ENCODE peak calls at places on chromosomes 1 and 21, in eight cellular contexts. J is heart right ventricle; R is islet precursor cell; I is body of pancreas; D is foreskin fibroblast; Z is stimulated activated CD4-positive, alpha-beta T cell treated with anti-CD3 and anti-CD28 coated beads, Interleukin-2, amount 100 ng/mL, for 24 hours; C is NCI-H1436; U is stimulated activated CD8-positive, alpha-beta memory T cell treated with anti-CD3 and anti-CD28 coated beads, Interleukin-4, amount 100 ng/mL, for 1 hour. P is an unnamed sample.

GRCh38 chr1:48776400-48777218 is at the start of gene BEND5:
- DNase-seq in J (peak; percentile 59), R (peak; percentile 74), I (peak; percentile 63), D (no peak), Z (peak; percentile 57), C (peak; percentile 89), U (peak; percentile 24), P (peak; percentile 30)

GRCh38 chr21:25961042-25961441 is 209.5 kb downstream of the APP start:
- DNase-seq in J (no peak), R (peak; percentile 68), I (no peak), D (no peak), Z (no peak), C (no peak), U (no peak), P (peak; percentile 58)

GRCh38 chr1:26288311-26288941 is 8.5 kb downstream of the SH3BGRL3 start:
- DNase-seq in J (no peak), R (no peak), I (no peak), D (no peak), Z (peak; percentile 74), C (no peak), U (peak; percentile 39), P (no peak)

GRCh38 chr21:42834730-42835191 is 44.6 kb downstream of the WDR4 start:
- DNase-seq in J (no peak), R (no peak), I (no peak), D (no peak), Z (no peak), C (no peak), U (no peak), P (no peak)

GRCh38 chr1:111576547-111576946 is 43.0 kb upstream of the RAP1A start:
- DNase-seq in J (no peak), R (no peak), I (peak; percentile 73), D (no peak), Z (no peak), C (no peak), U (no peak), P (no peak)

GRCh38 chr1:184743062-184743756 is 11.4 kb downstream of the EDEM3 start:
- DNase-seq in J (no peak), R (no peak), I (no peak), D (no peak), Z (no peak), C (no peak), U (no peak), P (no peak)

GRCh38 chr1:31645274-31645568 is 545 bp upstream of the PEF1 start:
- DNase-seq in J (no peak), R (no peak), I (no peak), D (no peak), Z (no peak), C (no peak), U (no peak), P (no peak)

GRCh38 chr1:25057188-25057587 is 127.1 kb upstream of the RUNX3 start:
- DNase-seq in J (no peak), R (no peak), I (no peak), D (no peak), Z (no peak), C (no peak), U (no peak), P (peak; percentile 39)

GRCh38 chr1:208078752-208079151 is 165.4 kb downstream of the PLXNA2 start:
- DNase-seq in J (no peak), R (no peak), I (no peak), D (no peak), Z (no peak), C (no peak), U (no peak), P (no peak)

GRCh38 chr1:8671313-8671917 is 146.0 kb downstream of the RERE start:
- DNase-seq in J (peak; percentile 69), R (no peak), I (peak; percentile 56), D (peak; percentile 73), Z (no peak), C (peak; percentile 26), U (no peak), P (peak; percentile 27)

GRCh38 chr1:164223378-164223777 is 335.6 kb upstream of the PBX1 start:
- DNase-seq in J (no peak), R (no peak), I (no peak), D (no peak), Z (no peak), C (peak; percentile 1), U (no peak), P (no peak)

GRCh38 chr1:36207339-36207738 is 16.9 kb upstream of the THRAP3 start:
- DNase-seq in J (peak; percentile 53), R (peak; percentile 60), I (peak; percentile 89), D (peak; percentile 23), Z (no peak), C (no peak), U (no peak), P (peak; percentile 85)

GRCh38 chr1:23224721-23225648 is 7.7 kb upstream of the HTR1D start:
- DNase-seq in J (peak; percentile 42), R (peak; percentile 59), I (no peak), D (peak; percentile 40), Z (no peak), C (no peak), U (no peak), P (no peak)

GRCh38 chr1:68438310-68438709 is 11.4 kb downstream of the RPE65 start:
- DNase-seq in J (no peak), R (no peak), I (no peak), D (no peak), Z (no peak), C (no peak), U (no peak), P (no peak)

GRCh38 chr21:32562915-32563314 is 22.4 kb downstream of the TCP10L start:
- DNase-seq in J (no peak), R (no peak), I (no peak), D (no peak), Z (no peak), C (no peak), U (no peak), P (no peak)

GRCh38 chr1:162905759-162906158 is 44.8 kb upstream of the CCDC190 start:
- DNase-seq in J (no peak), R (no peak), I (no peak), D (peak; percentile 71), Z (no peak), C (peak; percentile 15), U (no peak), P (no peak)

GRCh38 chr1:42096565-42096964 is 56.6 kb upstream of the GUCA2B start:
- DNase-seq in J (no peak), R (no peak), I (no peak), D (no peak), Z (no peak), C (no peak), U (no peak), P (no peak)

GRCh38 chr1:177440821-177441220 is 270.1 kb downstream of the BRINP2 start:
- DNase-seq in J (no peak), R (no peak), I (no peak), D (no peak), Z (no peak), C (no peak), U (no peak), P (no peak)

GRCh38 chr1:119603695-119604094 is 44.4 kb downstream of the ZNF697 start:
- DNase-seq in J (no peak), R (no peak), I (no peak), D (no peak), Z (no peak), C (no peak), U (no peak), P (no peak)

GRCh38 chr1:91529856-91530255 is 29.2 kb downstream of the CDC7 start:
- DNase-seq in J (no peak), R (no peak), I (no peak), D (no peak), Z (no peak), C (no peak), U (no peak), P (no peak)

GRCh38 chr1:23544444-23545389 is 13.7 kb upstream of the E2F2 start:
- DNase-seq in J (peak; percentile 79), R (peak; percentile 90), I (peak; percentile 85), D (peak; percentile 62), Z (peak; percentile 80), C (peak; percentile 71), U (peak; percentile 55), P (peak; percentile 82)

GRCh38 chr1:39394598-39394997 is 96.8 kb upstream of the BMP8A start:
- DNase-seq in J (no peak), R (no peak), I (peak; percentile 53), D (no peak), Z (no peak), C (peak; percentile 7), U (no peak), P (no peak)

GRCh38 chr1:44505210-44505993 is 100.3 kb downstream of the RNF220 start:
- DNase-seq in J (no peak), R (no peak), I (no peak), D (no peak), Z (no peak), C (no peak), U (no peak), P (peak; percentile 59)

GRCh38 chr1:85612704-85613361 is 32.3 kb downstream of the CCN1 start:
- DNase-seq in J (peak; percentile 13), R (peak; percentile 89), I (peak; percentile 36), D (peak; percentile 88), Z (no peak), C (no peak), U (no peak), P (peak; percentile 75)

GRCh38 chr1:12341667-12342066 is 111.8 kb downstream of the VPS13D start:
- DNase-seq in J (no peak), R (no peak), I (no peak), D (no peak), Z (peak; percentile 7), C (no peak), U (no peak), P (no peak)

GRCh38 chr1:177354247-177354646 is 183.5 kb downstream of the BRINP2 start:
- DNase-seq in J (no peak), R (no peak), I (no peak), D (no peak), Z (no peak), C (no peak), U (no peak), P (no peak)

GRCh38 chr1:26340047-26340481 is 13.9 kb downstream of the CRYBG2 start:
- DNase-seq in J (no peak), R (no peak), I (no peak), D (no peak), Z (no peak), C (no peak), U (no peak), P (no peak)

GRCh38 chr1:47441450-47442106 is 3.7 kb downstream of the FOXD2 start:
- DNase-seq in J (no peak), R (no peak), I (no peak), D (no peak), Z (no peak), C (no peak), U (no peak), P (no peak)

GRCh38 chr1:36199934-36200741 is 24.1 kb upstream of the THRAP3 start:
- DNase-seq in J (no peak), R (no peak), I (peak; percentile 80), D (no peak), Z (no peak), C (no peak), U (no peak), P (no peak)

GRCh38 chr1:66752000-66752592 is at the start of gene DYNLT5:
- DNase-seq in J (peak; percentile 74), R (peak; percentile 88), I (peak; percentile 14), D (peak; percentile 62), Z (peak; percentile 23), C (no peak), U (no peak), P (peak; percentile 76)

GRCh38 chr1:65422241-65423203 is 2.1 kb downstream of the LEPR start:
- DNase-seq in J (no peak), R (no peak), I (no peak), D (no peak), Z (no peak), C (no peak), U (no peak), P (no peak)

GRCh38 chr1:225762444-225762843 is 15.2 kb upstream of the SRP9 start:
- DNase-seq in J (no peak), R (peak; percentile 96), I (no peak), D (no peak), Z (no peak), C (no peak), U (no peak), P (peak; percentile 78)

GRCh38 chr1:207173396-207173795 is 69.4 kb downstream of the C4BPA start:
- DNase-seq in J (no peak), R (no peak), I (no peak), D (no peak), Z (no peak), C (no peak), U (no peak), P (no peak)

GRCh38 chr1:10724948-10725852 is 71.2 kb downstream of the CASZ1 start:
- DNase-seq in J (no peak), R (no peak), I (peak; percentile 87), D (peak; percentile 55), Z (no peak), C (no peak), U (no peak), P (no peak)

P was measured in ELF-1.